ENCODE peak calls at places on chromosomes 12 and 14, in eight cellular contexts. M is H9, F is OCI-LY7, D is bronchial epithelial cell, B is fibroblast of pulmonary artery, G is transverse colon, R is cardiac muscle cell, H is ascending aorta. J is an unnamed sample.

GRCh38 chr12:94150483-94151225 is 2.3 kb downstream of the PLXNC1 start:
- DNase-seq in G (peak), H (no peak), R (peak), F (no peak), D (no peak), M (peak), B (no peak), J (peak)

GRCh38 chr12:115763376-115763775 is 514.1 kb downstream of the MED13L start:
- DNase-seq in R (no peak), F (no peak), G (no peak), M (no peak), D (no peak), B (no peak), H (no peak), J (no peak)

GRCh38 chr12:91382081-91382543 is 199.5 kb upstream of the DCN start:
- DNase-seq in F (peak), H (no peak), G (peak), R (peak), M (peak), D (peak), B (peak), J (peak)

GRCh38 chr12:85179680-85180300 is 100.2 kb upstream of the ALX1 start:
- DNase-seq in H (no peak), M (no peak), F (no peak), B (peak), R (peak), D (peak), G (no peak), J (no peak)

GRCh38 chr12:30450872-30451271 is 244.8 kb downstream of the IPO8 start:
- DNase-seq in B (peak), F (no peak), G (no peak), R (peak), M (no peak), H (no peak), D (peak), J (no peak)

GRCh38 chr14:89767861-89768268 is 186.7 kb downstream of the EFCAB11 start:
- DNase-seq in D (peak), B (peak), H (no peak), R (peak), M (peak), F (peak), G (peak), J (peak)

GRCh38 chr12:115404761-115405470 is 720.9 kb upstream of the TBX3 start:
- DNase-seq in B (peak), G (no peak), F (no peak), H (no peak), M (no peak), R (peak), D (peak), J (no peak)

GRCh38 chr14:83779266-83779665 is 1750.7 kb upstream of the FLRT2 start:
- DNase-seq in G (no peak), B (peak), F (no peak), M (no peak), R (peak), D (peak), H (no peak), J (no peak)

GRCh38 chr14:101823511-101824120 is 62.1 kb downstream of the PPP2R5C start:
- DNase-seq in B (no peak), G (peak), D (peak), R (peak), H (no peak), M (no peak), F (peak), J (no peak)

GRCh38 chr14:22314183-22314820 is 274.7 kb downstream of the DAD1 start:
- DNase-seq in R (peak), G (no peak), M (peak), B (peak), D (peak), H (no peak), F (peak), J (peak)

GRCh38 chr12:76704693-76705092 is 59.2 kb upstream of the ZDHHC17 start:
- DNase-seq in G (no peak), M (no peak), B (no peak), R (no peak), H (no peak), F (no peak), D (peak), J (no peak)

GRCh38 chr12:51059086-51059485 is 11.0 kb downstream of the LETMD1 start:
- DNase-seq in M (no peak), G (no peak), R (no peak), B (no peak), D (no peak), H (no peak), F (no peak), J (no peak)

GRCh38 chr12:12181516-12181915 is 85.3 kb downstream of the LRP6 start:
- DNase-seq in F (no peak), D (peak), R (peak), G (no peak), B (peak), H (no peak), M (no peak), J (no peak)

GRCh38 chr12:83823386-83824045 is 1089.1 kb downstream of the SLC6A15 start:
- DNase-seq in M (peak), F (peak), B (peak), D (peak), R (peak), G (peak), H (no peak), J (peak)

GRCh38 chr12:91718326-91718725 is 427.3 kb downstream of the BTG1 start:
- DNase-seq in D (no peak), M (no peak), R (peak), H (no peak), F (no peak), G (no peak), B (no peak), J (no peak)

GRCh38 chr12:6967548-6968100 is 2.8 kb downstream of the PHB2 start:
- DNase-seq in G (no peak), B (no peak), R (no peak), M (no peak), H (no peak), F (no peak), D (no peak), J (no peak)

GRCh38 chr12:72560370-72560769 is 288.2 kb downstream of the TRHDE start:
- DNase-seq in G (no peak), M (peak), H (no peak), F (no peak), D (no peak), B (no peak), R (no peak), J (no peak)

GRCh38 chr14:93984987-93985410 is 8.6 kb upstream of the ASB2 start:
- DNase-seq in G (peak), H (no peak), M (peak), R (peak), D (peak), B (peak), F (no peak), J (peak)

GRCh38 chr12:22740656-22741350 is 115.8 kb downstream of the ETNK1 start:
- DNase-seq in D (no peak), F (no peak), R (no peak), B (no peak), H (no peak), M (no peak), G (no peak), J (no peak)

GRCh38 chr14:51357250-51357649 is 117.2 kb downstream of the TMX1 start:
- DNase-seq in R (peak), F (no peak), M (no peak), H (no peak), D (peak), G (no peak), B (no peak), J (no peak)

GRCh38 chr12:53935562-53936341 is 2.9 kb upstream of the HOXC13 start:
- DNase-seq in G (no peak), R (no peak), D (no peak), M (no peak), F (no peak), B (no peak), H (no peak), J (peak)

GRCh38 chr14:76918751-76919421 is 92.7 kb downstream of the LRRC74A start:
- DNase-seq in M (peak), G (peak), D (peak), B (peak), H (peak), F (no peak), R (peak), J (peak)

DNA sequence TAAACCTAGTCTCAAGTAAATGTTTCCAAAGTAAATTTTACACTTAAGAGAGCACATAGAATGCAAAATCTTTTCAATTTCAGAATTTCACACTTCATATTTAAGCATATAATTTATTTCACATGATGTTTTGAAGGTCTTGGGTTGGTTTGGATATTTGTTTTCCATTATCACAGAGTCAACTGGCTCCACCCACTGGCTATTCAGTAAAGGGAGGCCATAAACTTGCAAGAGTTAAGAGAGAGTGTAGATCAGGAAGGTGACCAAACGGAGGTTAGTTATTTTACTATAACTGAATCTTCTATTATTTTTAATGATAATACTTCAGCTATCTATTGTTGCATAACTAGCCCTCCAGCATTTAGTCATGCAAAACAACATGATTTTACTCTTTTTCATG is 6.2 kb upstream of the CPNE8 start:
- DNase-seq in G (no peak), H (no peak), M (no peak), F (no peak), B (no peak), R (peak), D (peak), J (no peak)
- TF ChIP-seq CTCF in G (no peak), H (no peak), M (no peak), F (no peak), B (no peak), R (peak), D (no peak), J (no peak)

DNA sequence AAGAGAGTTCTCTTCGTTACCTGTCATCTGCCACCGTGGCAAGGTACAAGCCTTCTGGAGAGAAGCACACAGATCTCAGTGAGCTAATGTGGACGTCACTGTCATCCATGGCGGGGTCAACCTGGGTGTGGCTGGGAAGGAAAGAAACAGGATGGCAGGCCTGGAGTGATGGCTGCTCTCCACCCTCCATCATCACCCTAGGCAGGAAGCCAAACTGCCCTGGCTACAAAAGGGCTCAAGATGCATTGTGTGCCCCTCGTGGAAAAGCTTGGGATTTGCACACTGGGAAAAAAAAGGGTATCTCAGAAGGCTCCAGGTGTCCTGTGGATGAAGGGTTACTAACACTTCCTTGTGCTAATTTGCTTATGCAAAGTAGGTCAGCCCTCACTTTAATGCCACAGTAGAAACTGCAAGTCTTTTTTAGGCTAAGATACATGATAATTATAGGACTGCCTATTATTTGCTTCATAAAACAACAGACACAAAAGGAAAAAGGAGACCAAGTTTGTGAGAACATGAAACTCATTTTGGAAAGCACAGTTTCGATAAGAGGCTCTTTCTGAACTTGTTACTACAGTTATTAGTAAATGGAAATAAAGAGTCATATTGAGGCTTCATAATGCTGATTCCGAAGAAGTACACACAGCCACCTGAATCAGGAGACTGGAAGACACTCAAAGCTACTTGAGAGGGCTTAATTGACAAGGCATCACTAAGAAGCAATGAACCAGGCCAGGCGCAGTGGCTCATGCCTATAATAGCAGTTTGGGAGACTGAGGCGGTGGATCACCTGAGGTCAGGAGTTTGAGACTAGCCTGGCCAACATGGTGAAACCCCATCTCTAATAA is 18.9 kb downstream of the RFC5 start:
- DNase-seq in F (no peak), B (peak), H (no peak), G (peak), R (peak), D (no peak), M (peak), J (no peak)
- TF ChIP-seq CTCF in F (no peak), B (peak), H (no peak), G (no peak), R (no peak), D (no peak), M (peak), J (no peak)

GRCh38 chr12:32739279-32739678 is 16.4 kb downstream of the YARS2 start:
- DNase-seq in R (no peak), F (no peak), H (no peak), D (no peak), B (no peak), M (no peak), G (no peak), J (no peak)
- TF ChIP-seq CTCF in R (no peak), F (no peak), H (no peak), D (no peak), B (no peak), M (no peak), G (no peak), J (no peak)

GRCh38 chr14:55350461-55350860 is 61.2 kb downstream of the ATG14 start:
- DNase-seq in F (no peak), G (no peak), D (no peak), H (no peak), B (peak), M (no peak), R (no peak), J (no peak)
- TF ChIP-seq CTCF in F (no peak), G (no peak), D (no peak), H (no peak), B (no peak), M (peak), R (no peak), J (no peak)